ENCODE peak calls at places on chromosomes 2 and 18, in four cellular contexts. One of them, this sample, is unnamed.

GRCh38 chr2:64727013-64727767 is 73.5 kb upstream of the SERTAD2 start:
- DNase-seq in OCI-LY7: peak; percentile 89
- DNase-seq in mammary epithelial cell: no peak
- DNase-seq in left lung: no peak
- DNase-seq in this sample: no peak

GRCh38 chr2:39547811-39548719 is 111.0 kb upstream of the MAP4K3 start:
- DNase-seq in OCI-LY7: no peak
- DNase-seq in mammary epithelial cell: peak; percentile 91
- DNase-seq in left lung: no peak
- DNase-seq in this sample: no peak

GRCh38 chr18:42437646-42438045 is 482.6 kb downstream of the PIK3C3 start:
- DNase-seq in OCI-LY7: no peak
- DNase-seq in mammary epithelial cell: no peak
- DNase-seq in left lung: peak; percentile 37
- DNase-seq in this sample: no peak

GRCh38 chr2:222057249-222058073 is 241.3 kb downstream of the PAX3 start:
- DNase-seq in OCI-LY7: peak; percentile 21
- DNase-seq in mammary epithelial cell: no peak
- DNase-seq in left lung: no peak
- DNase-seq in this sample: no peak

GRCh38 chr18:1585881-1586488 is 681.3 kb downstream of the ADCYAP1 start:
- DNase-seq in OCI-LY7: peak; percentile 38
- DNase-seq in mammary epithelial cell: peak; percentile 13
- DNase-seq in left lung: no peak
- DNase-seq in this sample: no peak

GRCh38 chr18:32441536-32441935 is 29.1 kb downstream of the GAREM1 start:
- DNase-seq in OCI-LY7: no peak
- DNase-seq in mammary epithelial cell: no peak
- DNase-seq in left lung: no peak
- DNase-seq in this sample: no peak

GRCh38 chr18:76450452-76450851 is 44.6 kb downstream of the ZNF516 start:
- DNase-seq in OCI-LY7: no peak
- DNase-seq in mammary epithelial cell: no peak
- DNase-seq in left lung: no peak
- DNase-seq in this sample: no peak

GRCh38 chr18:51149605-51150429 is 47.7 kb downstream of the MEX3C start:
- DNase-seq in OCI-LY7: no peak
- DNase-seq in mammary epithelial cell: peak; percentile 77
- DNase-seq in left lung: no peak
- DNase-seq in this sample: no peak

GRCh38 chr2:58762176-58762781 is 521.2 kb upstream of the FANCL start:
- DNase-seq in OCI-LY7: peak; percentile 28
- DNase-seq in mammary epithelial cell: peak; percentile 65
- DNase-seq in left lung: no peak
- DNase-seq in this sample: peak; percentile 43

GRCh38 chr18:12336887-12337286 is 28.8 kb downstream of the TUBB6 start:
- DNase-seq in OCI-LY7: no peak
- DNase-seq in mammary epithelial cell: peak; percentile 68
- DNase-seq in left lung: no peak
- DNase-seq in this sample: no peak

GRCh38 chr2:18244840-18245239 is 315.6 kb downstream of the RDH14 start:
- DNase-seq in OCI-LY7: no peak
- DNase-seq in mammary epithelial cell: no peak
- DNase-seq in left lung: no peak
- DNase-seq in this sample: no peak

GRCh38 chr2:85110991-85111560 is 22.1 kb upstream of the TCF7L1 start:
- DNase-seq in OCI-LY7: no peak
- DNase-seq in mammary epithelial cell: no peak
- DNase-seq in left lung: no peak
- DNase-seq in this sample: no peak

GRCh38 chr2:62774555-62775366 is 69.2 kb downstream of the EHBP1 start:
- DNase-seq in OCI-LY7: peak; percentile 47
- DNase-seq in mammary epithelial cell: peak; percentile 46
- DNase-seq in left lung: no peak
- DNase-seq in this sample: no peak

GRCh38 chr2:36271266-36271665 is 84.3 kb upstream of the CRIM1 start:
- DNase-seq in OCI-LY7: no peak
- DNase-seq in mammary epithelial cell: no peak
- DNase-seq in left lung: no peak
- DNase-seq in this sample: no peak

GRCh38 chr2:47984041-47984440 is 77.7 kb upstream of the FBXO11 start:
- DNase-seq in OCI-LY7: no peak
- DNase-seq in mammary epithelial cell: no peak
- DNase-seq in left lung: no peak
- DNase-seq in this sample: no peak

GRCh38 chr2:240217431-240218301 is 77.2 kb upstream of the OTOS start:
- DNase-seq in OCI-LY7: peak; percentile 14
- DNase-seq in mammary epithelial cell: no peak
- DNase-seq in left lung: peak; percentile 16
- DNase-seq in this sample: no peak

GRCh38 chr2:174062934-174063333 is 97.8 kb upstream of the SP3 start:
- DNase-seq in OCI-LY7: no peak
- DNase-seq in mammary epithelial cell: no peak
- DNase-seq in left lung: no peak
- DNase-seq in this sample: no peak

GRCh38 chr18:21167641-21168372 is 56.2 kb upstream of the ROCK1 start:
- DNase-seq in OCI-LY7: no peak
- DNase-seq in mammary epithelial cell: peak; percentile 71
- DNase-seq in left lung: no peak
- DNase-seq in this sample: no peak

GRCh38 chr18:36559458-36559857 is 261.9 kb downstream of the FHOD3 start:
- DNase-seq in OCI-LY7: no peak
- DNase-seq in mammary epithelial cell: no peak
- DNase-seq in left lung: no peak
- DNase-seq in this sample: no peak

GRCh38 chr2:221822416-221822815 is 250.3 kb upstream of the EPHA4 start:
- DNase-seq in OCI-LY7: no peak
- DNase-seq in mammary epithelial cell: no peak
- DNase-seq in left lung: no peak
- DNase-seq in this sample: no peak

GRCh38 chr2:98476192-98476868 is 31.7 kb downstream of the INPP4A start:
- DNase-seq in OCI-LY7: no peak
- DNase-seq in mammary epithelial cell: peak; percentile 54
- DNase-seq in left lung: no peak
- DNase-seq in this sample: no peak

GRCh38 chr2:236527198-236527640 is 42.4 kb upstream of the ACKR3 start:
- DNase-seq in OCI-LY7: no peak
- DNase-seq in mammary epithelial cell: no peak
- DNase-seq in left lung: no peak
- DNase-seq in this sample: no peak

GRCh38 chr2:180564051-180564450 is 416.4 kb upstream of the UBE2E3 start:
- DNase-seq in OCI-LY7: no peak
- DNase-seq in mammary epithelial cell: no peak
- DNase-seq in left lung: no peak
- DNase-seq in this sample: no peak

GRCh38 chr2:128310094-128310716 is 8.5 kb downstream of the HS6ST1 start:
- DNase-seq in OCI-LY7: no peak
- DNase-seq in mammary epithelial cell: no peak
- DNase-seq in left lung: peak; percentile 29
- DNase-seq in this sample: peak; percentile 12

GRCh38 chr2:192145496-192145895 is 49.2 kb downstream of the TMEFF2 start:
- DNase-seq in OCI-LY7: no peak
- DNase-seq in mammary epithelial cell: no peak
- DNase-seq in left lung: no peak
- DNase-seq in this sample: no peak

GRCh38 chr2:20592106-20593071 is 58.5 kb downstream of the HS1BP3 start:
- DNase-seq in OCI-LY7: no peak
- DNase-seq in mammary epithelial cell: no peak
- DNase-seq in left lung: peak; percentile 51
- DNase-seq in this sample: no peak

GRCh38 chr2:12842917-12843316 is 126.2 kb downstream of the TRIB2 start:
- DNase-seq in OCI-LY7: no peak
- DNase-seq in mammary epithelial cell: peak; percentile 21
- DNase-seq in left lung: no peak
- DNase-seq in this sample: no peak

GRCh38 chr2:136522724-136523123 is 242.6 kb upstream of the THSD7B start:
- DNase-seq in OCI-LY7: no peak
- DNase-seq in mammary epithelial cell: no peak
- DNase-seq in left lung: no peak
- DNase-seq in this sample: no peak

GRCh38 chr2:239337122-239337876 is 63.5 kb downstream of the HDAC4 start:
- DNase-seq in OCI-LY7: no peak
- DNase-seq in mammary epithelial cell: no peak
- DNase-seq in left lung: no peak
- DNase-seq in this sample: no peak

GRCh38 chr2:224217962-224218347 is 178.9 kb upstream of the SERPINE2 start:
- DNase-seq in OCI-LY7: no peak
- DNase-seq in mammary epithelial cell: peak; percentile 29
- DNase-seq in left lung: peak; percentile 32
- DNase-seq in this sample: no peak

GRCh38 chr2:23350792-23351355 is 34.1 kb upstream of the KLHL29 start:
- DNase-seq in OCI-LY7: no peak
- DNase-seq in mammary epithelial cell: no peak
- DNase-seq in left lung: no peak
- DNase-seq in this sample: no peak

GRCh38 chr2:23354554-23354953 is 30.4 kb upstream of the KLHL29 start:
- DNase-seq in OCI-LY7: no peak
- DNase-seq in mammary epithelial cell: no peak
- DNase-seq in left lung: no peak
- DNase-seq in this sample: no peak

GRCh38 chr2:23349508-23349907 is 35.5 kb upstream of the KLHL29 start:
- DNase-seq in OCI-LY7: no peak
- DNase-seq in mammary epithelial cell: no peak
- DNase-seq in left lung: no peak
- DNase-seq in this sample: no peak

GRCh38 chr2:23350026-23350791 is 34.8 kb upstream of the KLHL29 start:
- DNase-seq in OCI-LY7: no peak
- DNase-seq in mammary epithelial cell: no peak
- DNase-seq in left lung: no peak
- DNase-seq in this sample: no peak

GRCh38 chr2:23351388-23352141 is 33.4 kb upstream of the KLHL29 start:
- DNase-seq in OCI-LY7: peak; percentile 18
- DNase-seq in mammary epithelial cell: peak; percentile 50
- DNase-seq in left lung: peak; percentile 79
- DNase-seq in this sample: peak; percentile 92
- TF ChIP-seq CTCF in OCI-LY7: peak; percentile 70
- TF ChIP-seq CTCF in mammary epithelial cell: peak; percentile 74
- TF ChIP-seq CTCF in left lung: peak; percentile 77
- TF ChIP-seq CTCF in this sample: peak; percentile 83

GRCh38 chr2:37984589-37984988 is 59.5 kb downstream of the RMDN2 start:
- DNase-seq in OCI-LY7: no peak
- DNase-seq in mammary epithelial cell: no peak
- DNase-seq in left lung: no peak
- DNase-seq in this sample: no peak
- TF ChIP-seq CTCF in OCI-LY7: peak; percentile 26
- TF ChIP-seq CTCF in mammary epithelial cell: peak; percentile 8
- TF ChIP-seq CTCF in left lung: no peak
- TF ChIP-seq CTCF in this sample: no peak

GRCh38 chr2:10285578-10286198 is 17.0 kb upstream of the HPCAL1 start:
- DNase-seq in OCI-LY7: no peak
- DNase-seq in mammary epithelial cell: peak; percentile 49
- DNase-seq in left lung: peak; percentile 90
- DNase-seq in this sample: no peak
- TF ChIP-seq CTCF in OCI-LY7: no peak
- TF ChIP-seq CTCF in mammary epithelial cell: no peak
- TF ChIP-seq CTCF in left lung: no peak
- TF ChIP-seq CTCF in this sample: no peak

GRCh38 chr2:178211460-178211859 is 17.1 kb downstream of the OSBPL6 start:
- DNase-seq in OCI-LY7: no peak
- DNase-seq in mammary epithelial cell: no peak
- DNase-seq in left lung: no peak
- DNase-seq in this sample: no peak

GRCh38 chr2:178208336-178208735 is 14.0 kb downstream of the OSBPL6 start:
- DNase-seq in OCI-LY7: no peak
- DNase-seq in mammary epithelial cell: no peak
- DNase-seq in left lung: no peak
- DNase-seq in this sample: no peak

GRCh38 chr2:178211943-178212342 is 17.6 kb downstream of the OSBPL6 start:
- DNase-seq in OCI-LY7: no peak
- DNase-seq in mammary epithelial cell: no peak
- DNase-seq in left lung: no peak
- DNase-seq in this sample: no peak

GRCh38 chr2:178205853-178206516 is 11.7 kb downstream of the OSBPL6 start:
- DNase-seq in OCI-LY7: no peak
- DNase-seq in mammary epithelial cell: peak; percentile 64
- DNase-seq in left lung: no peak
- DNase-seq in this sample: no peak

GRCh38 chr2:178208817-178209216 is 14.5 kb downstream of the OSBPL6 start:
- DNase-seq in OCI-LY7: no peak
- DNase-seq in mammary epithelial cell: no peak
- DNase-seq in left lung: no peak
- DNase-seq in this sample: no peak
- TF ChIP-seq CTCF in OCI-LY7: peak; percentile 39
- TF ChIP-seq CTCF in mammary epithelial cell: peak; percentile 16
- TF ChIP-seq CTCF in left lung: no peak
- TF ChIP-seq CTCF in this sample: no peak

GRCh38 chr18:44681039-44681595 is 429 bp downstream of the SETBP1 start:
- DNase-seq in OCI-LY7: peak; percentile 1
- DNase-seq in mammary epithelial cell: no peak
- DNase-seq in left lung: no peak
- DNase-seq in this sample: no peak

GRCh38 chr18:44681611-44682010 is 923 bp downstream of the SETBP1 start:
- DNase-seq in OCI-LY7: no peak
- DNase-seq in mammary epithelial cell: no peak
- DNase-seq in left lung: no peak
- DNase-seq in this sample: no peak

GRCh38 chr18:44679056-44679911 is 1.4 kb upstream of the SETBP1 start:
- DNase-seq in OCI-LY7: peak; percentile 81
- DNase-seq in mammary epithelial cell: peak; percentile 80
- DNase-seq in left lung: peak; percentile 86
- DNase-seq in this sample: peak; percentile 58

GRCh38 chr18:44679912-44680270 is 797 bp upstream of the SETBP1 start:
- DNase-seq in OCI-LY7: peak; percentile 52
- DNase-seq in mammary epithelial cell: peak; percentile 52
- DNase-seq in left lung: peak; percentile 50
- DNase-seq in this sample: peak; percentile 44

GRCh38 chr18:44680271-44681038 is at the start of gene SETBP1:
- DNase-seq in OCI-LY7: peak; percentile 45
- DNase-seq in mammary epithelial cell: peak; percentile 74
- DNase-seq in left lung: peak; percentile 67
- DNase-seq in this sample: peak; percentile 63
- TF ChIP-seq CTCF in OCI-LY7: no peak
- TF ChIP-seq CTCF in mammary epithelial cell: peak; percentile 4
- TF ChIP-seq CTCF in left lung: no peak
- TF ChIP-seq CTCF in this sample: no peak

GRCh38 chr2:24228470-24228869 is 53.6 kb downstream of the FAM228A start:
- DNase-seq in OCI-LY7: peak; percentile 27
- DNase-seq in mammary epithelial cell: no peak
- DNase-seq in left lung: no peak
- DNase-seq in this sample: no peak
- TF ChIP-seq CTCF in OCI-LY7: peak; percentile 78
- TF ChIP-seq CTCF in mammary epithelial cell: no peak
- TF ChIP-seq CTCF in left lung: no peak
- TF ChIP-seq CTCF in this sample: no peak

GRCh38 chr2:2054363-2054882 is 276.7 kb downstream of the MYT1L start:
- DNase-seq in OCI-LY7: no peak
- DNase-seq in mammary epithelial cell: no peak
- DNase-seq in left lung: no peak
- DNase-seq in this sample: no peak
- TF ChIP-seq CTCF in OCI-LY7: no peak
- TF ChIP-seq CTCF in mammary epithelial cell: no peak
- TF ChIP-seq CTCF in left lung: no peak
- TF ChIP-seq CTCF in this sample: no peak